ENCODE peak calls at places on chromosomes 2 and 18, in four cellular contexts. T, M, K and V are unnamed samples.

GRCh38 chr2:25341753-25342371 is at the start of gene DNMT3A:
- DNase-seq in M (no peak), T (peak; percentile 74), K (no peak), V (no peak)

GRCh38 chr2:20617892-20618467 is 32.9 kb downstream of the HS1BP3 start:
- DNase-seq in M (no peak), K (no peak), T (peak; percentile 64), V (peak; percentile 67)

GRCh38 chr2:219638217-219638947 is 11.0 kb downstream of the SLC4A3 start:
- DNase-seq in T (no peak), M (no peak), K (no peak), V (no peak)

GRCh38 chr18:3015203-3015590 is 2.3 kb upstream of the LPIN2 start:
- DNase-seq in M (no peak), K (no peak), T (peak; percentile 34), V (peak; percentile 61)

GRCh38 chr2:211487746-211488145 is 931.3 kb downstream of the CPS1 start:
- DNase-seq in T (no peak), M (no peak), K (no peak), V (no peak)

GRCh38 chr2:120319686-120320317 is 26.1 kb upstream of the INHBB start:
- DNase-seq in K (no peak), T (no peak), M (no peak), V (no peak)

GRCh38 chr2:60366178-60366577 is 187.3 kb downstream of the BCL11A start:
- DNase-seq in M (no peak), K (no peak), T (no peak), V (no peak)

GRCh38 chr18:37309861-37310260 is 255.7 kb downstream of the CELF4 start:
- DNase-seq in T (no peak), M (no peak), K (no peak), V (no peak)

GRCh38 chr2:186459009-186459408 is 27.1 kb upstream of the ZC3H15 start:
- DNase-seq in T (no peak), K (no peak), M (no peak), V (peak; percentile 15)

GRCh38 chr2:193584001-193584400 is 1389.3 kb upstream of the TMEFF2 start:
- DNase-seq in M (no peak), K (peak; percentile 69), T (no peak), V (peak; percentile 32)

GRCh38 chr2:171878481-171878993 is 15.5 kb downstream of the SLC25A12 start:
- DNase-seq in T (no peak), M (no peak), K (no peak), V (no peak)

GRCh38 chr18:53268455-53268854 is 928.5 kb downstream of the DCC start:
- DNase-seq in T (no peak), K (no peak), M (no peak), V (no peak)

GRCh38 chr2:136246086-136246669 is 128.2 kb upstream of the CXCR4 start:
- DNase-seq in K (peak; percentile 58), T (no peak), M (peak; percentile 60), V (peak; percentile 53)

GRCh38 chr18:56902653-56903052 is 244.2 kb upstream of the BOD1L2 start:
- DNase-seq in K (no peak), T (no peak), M (no peak), V (no peak)

GRCh38 chr2:180938419-180938818 is 42.0 kb upstream of the UBE2E3 start:
- DNase-seq in K (no peak), T (no peak), M (no peak), V (no peak)

GRCh38 chr2:7972670-7973069 is 709.2 kb upstream of the ID2 start:
- DNase-seq in T (no peak), M (no peak), K (no peak), V (no peak)

GRCh38 chr2:144847347-144848080 is 327.6 kb upstream of the ZEB2 start:
- DNase-seq in T (no peak), M (no peak), K (no peak), V (no peak)

GRCh38 chr2:144848404-144848803 is 328.5 kb upstream of the ZEB2 start:
- DNase-seq in K (no peak), T (peak; percentile 20), M (no peak), V (no peak)

GRCh38 chr2:144854596-144854995 is 334.7 kb upstream of the ZEB2 start:
- DNase-seq in T (no peak), M (no peak), K (no peak), V (no peak)

DNA sequence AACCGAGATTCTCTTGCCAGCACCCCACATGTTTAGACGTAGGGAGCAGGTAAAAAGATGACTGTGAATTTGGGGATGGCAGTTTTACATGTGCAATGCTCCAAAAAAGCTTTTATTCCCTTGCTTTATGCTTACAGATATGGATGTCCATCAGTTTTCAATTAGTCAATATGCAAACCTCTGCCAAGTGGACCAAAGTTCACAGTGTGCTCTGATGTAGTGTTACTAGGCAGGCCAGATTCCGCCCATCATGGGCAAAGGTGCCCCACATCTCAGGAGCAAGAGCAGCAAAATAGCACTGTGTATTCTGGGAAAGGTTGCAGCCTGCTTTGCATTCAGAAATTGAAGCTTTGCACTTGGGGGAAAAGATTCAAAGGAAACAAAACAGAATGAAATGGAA is 329.7 kb upstream of the ZEB2 start:
- DNase-seq in T (no peak), M (no peak), K (no peak), V (no peak)
- TF ChIP-seq EGR1 in T (no peak), M (no peak), K (no peak), V (no peak)

DNA sequence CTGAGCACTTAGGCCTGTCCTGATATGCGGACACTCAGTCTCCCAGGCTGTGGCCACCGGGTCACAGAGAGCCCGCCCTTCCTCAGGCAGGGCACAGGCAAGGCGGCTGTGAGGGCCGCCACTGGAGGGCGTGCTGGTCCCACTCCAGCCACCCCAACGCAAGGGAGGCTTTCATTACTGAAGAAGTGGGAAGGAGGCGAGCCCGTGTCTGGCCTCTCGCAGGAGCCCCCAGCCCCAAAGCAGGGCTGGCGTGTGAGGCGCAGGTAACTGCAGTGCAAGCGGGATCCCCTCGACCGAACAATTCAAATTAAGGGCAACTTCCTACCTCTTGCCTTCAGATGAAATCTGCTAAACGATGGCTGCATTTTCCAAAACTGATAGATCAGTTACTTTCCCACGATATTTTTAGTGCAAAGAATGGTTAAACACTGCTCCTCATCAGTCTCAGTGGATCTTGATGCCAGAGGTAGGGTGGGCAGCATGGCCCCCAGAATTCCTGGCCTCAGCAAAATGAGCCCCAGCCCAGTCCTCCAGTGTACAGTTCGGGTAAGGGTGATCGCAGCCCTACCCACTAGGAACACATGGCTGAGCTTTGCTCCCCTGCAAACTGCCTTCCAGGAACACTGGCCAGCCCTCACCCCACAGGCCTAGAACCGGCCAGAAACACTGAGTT is 97.2 kb downstream of the SEPTIN10 start:
- DNase-seq in K (peak; percentile 87), T (peak; percentile 73), M (no peak), V (peak; percentile 33)
- TF ChIP-seq SIN3A in K (peak; percentile 25), T (no peak), M (no peak), V (no peak)

GRCh38 chr2:118841828-118842461 is 5.5 kb downstream of the EN1 start:
- DNase-seq in K (no peak), M (no peak), T (no peak), V (no peak)
- TF ChIP-seq EZH2 in K (peak; percentile 98), M (no peak), T (no peak), V (no peak)

GRCh38 chr2:158191076-158191566 is 89.4 kb downstream of the UPP2 start:
- DNase-seq in T (no peak), M (peak; percentile 48), K (no peak), V (peak; percentile 13)
- TF ChIP-seq EGR1 in T (no peak), M (no peak), K (no peak), V (no peak)

DNA sequence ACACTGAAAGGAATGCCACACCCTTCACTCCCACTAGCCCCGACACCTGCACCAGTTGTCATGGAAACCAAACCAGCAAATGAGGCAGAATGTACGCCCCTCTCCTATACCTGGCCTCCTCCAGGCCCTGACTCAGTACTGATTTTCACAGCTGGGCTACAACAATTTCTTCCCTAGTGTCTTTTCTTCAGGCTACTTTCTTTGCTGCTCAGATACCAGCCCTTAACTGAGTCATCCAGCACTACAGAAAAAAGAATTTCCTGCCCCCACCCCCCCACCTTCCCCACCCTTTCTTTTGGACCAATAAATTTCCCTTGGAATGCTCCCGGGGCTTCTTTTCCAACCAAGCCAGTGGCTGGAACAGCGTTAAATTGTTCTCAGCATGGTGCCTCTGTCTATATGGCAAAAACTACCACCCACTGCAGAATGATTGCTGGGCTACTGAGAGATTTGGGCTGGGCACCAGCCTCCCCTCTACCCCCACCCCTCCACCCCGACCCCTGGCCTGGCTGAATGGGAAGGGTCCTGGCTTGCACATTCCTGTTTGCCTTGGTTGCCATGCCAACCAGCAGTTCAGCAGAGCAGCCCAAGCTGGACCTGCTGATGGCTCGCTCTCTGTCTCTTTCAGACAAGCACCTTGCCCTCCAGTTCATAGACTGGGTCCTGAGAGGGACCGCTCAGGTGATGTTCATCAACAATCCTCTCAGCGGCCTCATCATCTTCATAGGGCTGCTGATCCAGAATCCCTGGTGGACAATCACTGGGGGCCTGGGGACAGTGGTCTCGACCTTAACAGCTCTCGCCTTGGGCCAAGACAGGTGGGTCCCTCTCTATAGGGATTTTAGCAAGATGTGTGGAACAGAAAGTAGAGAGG is 11.3 kb downstream of the SLC14A2 start:
- DNase-seq in K (peak; percentile 57), M (no peak), T (no peak), V (no peak)
- TF ChIP-seq SIN3A in K (peak; percentile 32), M (no peak), T (no peak), V (no peak)

GRCh38 chr2:213315168-213315876 is 31.1 kb downstream of the SPAG16 start:
- DNase-seq in M (peak; percentile 11), K (no peak), T (no peak), V (no peak)
- TF ChIP-seq EZH2 in M (no peak), K (no peak), T (no peak), V (no peak)

DNA sequence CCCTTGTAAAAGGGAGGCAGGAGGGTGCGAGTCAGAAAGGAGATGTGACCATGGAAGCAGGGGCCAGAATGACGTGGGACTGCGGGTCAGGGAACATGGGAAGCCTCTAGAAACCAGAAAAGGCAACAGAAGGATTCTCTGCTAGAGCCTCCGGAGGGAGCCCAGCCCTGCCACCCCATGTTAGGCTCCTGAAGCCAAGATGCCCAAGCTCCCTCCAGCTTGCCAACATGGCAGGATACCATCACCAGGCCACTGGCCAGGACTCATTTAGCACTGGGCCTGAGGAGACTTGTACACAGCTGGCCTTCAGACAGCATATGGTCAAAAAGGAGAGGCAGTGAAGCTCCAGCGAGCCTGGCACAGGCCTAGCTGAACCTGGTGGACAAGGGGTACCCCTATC is 5.6 kb downstream of the TMEM247 start:
- DNase-seq in T (no peak), M (no peak), K (no peak), V (no peak)
- TF ChIP-seq EGR1 in T (no peak), M (no peak), K (no peak), V (no peak)

DNA sequence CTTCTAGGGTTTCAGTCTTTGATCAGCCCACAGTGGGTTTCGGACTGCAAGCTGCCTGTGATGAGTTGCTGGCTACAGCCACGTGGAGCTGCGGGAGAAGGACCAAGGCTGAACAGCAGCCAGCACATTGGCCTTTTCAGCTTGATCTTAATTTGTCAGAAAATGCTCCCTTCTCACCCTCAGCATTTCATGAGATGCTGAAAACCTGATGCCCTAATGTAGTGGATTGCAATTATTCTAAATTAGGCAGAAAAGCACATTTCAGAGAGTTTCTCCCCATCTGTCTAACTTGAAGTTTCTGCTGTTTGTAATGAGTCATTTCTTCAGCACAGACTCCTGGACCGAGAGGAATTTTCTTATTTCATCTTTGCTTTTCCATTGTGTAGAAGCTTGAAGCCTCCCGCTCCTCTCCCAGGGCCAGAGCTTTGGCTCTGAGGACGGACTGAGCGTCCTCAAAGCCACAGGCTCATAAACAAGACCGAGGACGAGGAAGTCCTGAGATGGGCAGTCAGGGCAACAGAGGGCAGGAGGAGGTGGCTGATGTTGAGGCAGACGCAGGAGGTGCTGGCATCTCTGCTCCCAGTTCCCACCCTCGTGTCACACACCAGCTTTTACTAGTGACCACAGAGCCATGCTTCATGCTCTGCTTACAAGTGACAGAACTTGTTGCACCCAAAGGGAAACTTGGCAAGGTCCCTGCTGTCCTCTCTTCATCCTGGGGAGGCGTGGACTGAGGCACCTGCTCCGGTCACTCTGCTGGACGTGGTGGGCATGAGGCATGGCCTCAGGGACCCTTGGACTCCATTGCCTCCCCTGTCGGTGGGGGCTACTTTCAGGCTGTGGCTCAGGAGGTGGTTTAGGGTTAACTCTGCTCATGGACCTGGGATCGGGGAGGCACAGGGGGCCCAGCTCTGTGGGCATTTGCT is 99.4 kb upstream of the HDAC4 start:
- DNase-seq in K (no peak), T (no peak), M (no peak), V (no peak)
- TF ChIP-seq SIN3A in K (no peak), T (no peak), M (no peak), V (no peak)